ENCODE peak calls at places on chromosomes 11 and 22, in four cellular contexts. H, B, A and Q are unnamed samples.

GRCh38 chr11:25838918-25839611 is 492.9 kb upstream of the ANO3 start:
- DNase-seq in H (no peak), B (no peak), A (no peak), Q (no peak)

GRCh38 chr22:20526628-20527355 is 19.4 kb downstream of the MED15 start:
- DNase-seq in H (no peak), B (no peak), A (peak), Q (no peak)

GRCh38 chr11:107526197-107526596 is 39.3 kb downstream of the ALKBH8 start:
- DNase-seq in H (no peak), B (no peak), A (no peak), Q (no peak)

GRCh38 chr11:113705871-113706654 is at the start of gene TMPRSS5:
- DNase-seq in H (no peak), B (peak), A (no peak), Q (no peak)

GRCh38 chr11:100777118-100777517 is 90.0 kb downstream of the ARHGAP42 start:
- DNase-seq in H (no peak), B (peak), A (no peak), Q (no peak)

GRCh38 chr11:107598225-107599139 is 7.5 kb downstream of the ELMOD1 start:
- DNase-seq in H (no peak), B (no peak), A (no peak), Q (peak)

GRCh38 chr11:132332521-132332920 is 962.1 kb downstream of the NTM start:
- DNase-seq in H (no peak), B (no peak), A (no peak), Q (peak)

GRCh38 chr22:46881373-46882118 is 119.1 kb downstream of the TBC1D22A start:
- DNase-seq in H (no peak), B (no peak), A (no peak), Q (no peak)

GRCh38 chr11:34926101-34926830 is 9.8 kb downstream of the PDHX start:
- DNase-seq in H (no peak), B (peak), A (no peak), Q (no peak)

GRCh38 chr22:29071261-29072045 is 1.4 kb upstream of the KREMEN1 start:
- DNase-seq in H (no peak), B (peak), A (no peak), Q (peak)

GRCh38 chr11:11510939-11511338 is 110.9 kb downstream of the GALNT18 start:
- DNase-seq in H (no peak), B (no peak), A (no peak), Q (no peak)

GRCh38 chr22:23215294-23216204 is 35.2 kb downstream of the BCR start:
- DNase-seq in H (no peak), B (no peak), A (peak), Q (no peak)

GRCh38 chr11:46105134-46105628 is 16.1 kb downstream of the PHF21A start:
- DNase-seq in H (no peak), B (no peak), A (no peak), Q (no peak)

GRCh38 chr11:11010624-11011127 is 152.8 kb upstream of the ZBED5 start:
- DNase-seq in H (no peak), B (peak), A (no peak), Q (peak)

DNA sequence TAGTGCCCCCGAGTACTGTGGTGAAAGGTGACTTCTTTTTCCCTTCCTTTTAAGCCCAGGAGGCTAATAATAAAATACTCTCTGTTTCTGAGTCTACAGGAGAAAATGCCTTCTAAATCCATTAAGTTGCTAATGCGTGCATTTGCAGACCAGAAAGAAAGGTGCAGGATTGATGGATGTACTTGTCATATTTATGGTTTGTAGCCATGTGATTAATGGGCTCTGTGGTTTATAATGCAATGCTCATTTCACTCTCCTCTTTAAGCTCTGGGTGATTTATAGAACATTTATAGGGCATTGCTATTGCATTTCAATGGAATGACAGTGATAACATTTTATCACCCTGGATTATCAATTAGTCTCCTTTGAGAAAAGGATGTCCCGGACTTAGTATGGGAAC is 82.9 kb upstream of the HMGXB4 start:
- DNase-seq in H (no peak), B (no peak), A (no peak), Q (no peak)
- TF ChIP-seq TCF7 in H (no peak), B (no peak), A (no peak), Q (no peak)

GRCh38 chr22:27097933-27098332 is 440.5 kb downstream of the MIAT start:
- DNase-seq in H (no peak), B (no peak), A (no peak), Q (no peak)

GRCh38 chr22:27101288-27101687 is 443.9 kb downstream of the MIAT start:
- DNase-seq in H (no peak), B (no peak), A (no peak), Q (no peak)

GRCh38 chr22:27099896-27100295 is 442.5 kb downstream of the MIAT start:
- DNase-seq in H (no peak), B (no peak), A (no peak), Q (peak)

GRCh38 chr22:27100789-27101188 is 443.4 kb downstream of the MIAT start:
- DNase-seq in H (no peak), B (no peak), A (no peak), Q (peak)

DNA sequence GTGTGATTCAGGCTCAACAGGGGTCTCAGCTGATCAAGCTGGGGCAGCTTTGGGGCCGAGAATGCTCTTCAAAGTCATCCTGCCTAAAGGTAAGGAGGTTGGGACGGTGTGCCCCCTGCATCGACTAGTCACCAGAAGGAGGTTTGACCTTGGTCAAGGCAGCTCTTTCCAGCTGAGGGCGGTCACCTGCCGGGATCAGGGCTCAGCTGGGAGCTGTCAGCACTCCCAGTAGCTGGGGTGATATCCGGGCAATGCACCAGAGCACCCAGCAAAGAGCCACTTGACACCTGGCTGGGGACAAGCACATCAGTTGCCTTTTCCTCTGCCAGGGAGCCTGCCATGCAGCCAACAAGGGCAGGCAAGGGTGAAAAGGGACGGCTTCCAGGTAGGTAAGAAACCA is 442.9 kb downstream of the MIAT start:
- DNase-seq in H (no peak), B (no peak), A (no peak), Q (no peak)
- TF ChIP-seq TCF7 in H (no peak), B (no peak), A (no peak), Q (no peak)

DNA sequence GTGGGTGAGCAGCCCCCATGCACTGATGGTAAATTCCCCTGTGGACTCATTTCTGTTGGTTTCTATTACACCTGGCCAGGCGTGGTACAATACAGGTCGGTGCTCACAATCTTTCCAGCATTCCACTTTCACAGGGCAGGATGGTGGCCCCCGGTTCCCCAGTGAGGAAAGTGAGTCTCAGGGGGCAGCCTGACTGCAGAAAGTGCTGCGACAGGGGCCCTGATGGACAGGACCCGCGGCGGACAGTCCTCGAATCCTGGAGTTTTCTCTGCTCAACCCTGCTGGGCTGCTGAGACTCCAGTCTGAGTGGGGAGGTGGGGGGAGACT is 3.1 kb upstream of the PGGHG start:
- DNase-seq in H (no peak), B (no peak), A (no peak), Q (no peak)
- TF ChIP-seq TCF7 in H (no peak), B (no peak), A (no peak), Q (no peak)

GRCh38 chr11:65059523-65059922 is 1.2 kb upstream of the NAALADL1 start:
- DNase-seq in H (no peak), B (no peak), A (no peak), Q (no peak)

GRCh38 chr11:65058419-65059054 is at the start of gene NAALADL1:
- DNase-seq in H (no peak), B (peak), A (no peak), Q (no peak)

GRCh38 chr11:65059959-65060824 is 1.8 kb upstream of the NAALADL1 start:
- DNase-seq in H (no peak), B (no peak), A (peak), Q (no peak)

GRCh38 chr11:65063532-65063931 is 5.2 kb upstream of the NAALADL1 start:
- DNase-seq in H (no peak), B (no peak), A (no peak), Q (no peak)

DNA sequence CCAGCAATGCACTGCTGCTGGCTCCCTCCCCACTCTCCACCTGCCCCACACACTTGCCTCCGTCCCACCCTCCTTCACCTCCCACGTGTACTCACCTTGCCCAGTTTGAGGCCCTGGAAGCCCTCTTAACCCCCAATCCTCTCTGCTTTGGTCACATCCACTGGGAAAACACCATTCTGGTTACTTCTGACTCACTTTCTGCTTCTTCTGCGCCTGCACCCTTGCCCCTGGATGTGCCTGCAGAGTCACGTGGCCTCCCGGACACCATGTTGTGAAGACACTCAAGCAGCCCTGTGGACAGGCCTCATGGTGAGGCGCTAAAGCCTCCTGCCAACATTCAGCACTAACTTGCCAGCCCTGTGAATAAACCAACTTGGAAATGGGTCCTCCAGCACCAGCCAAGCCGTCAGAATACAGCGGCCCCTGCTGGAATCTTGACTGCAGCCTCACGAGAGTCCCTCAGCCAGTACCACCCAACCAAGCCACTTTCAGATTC is 2.6 kb upstream of the NAALADL1 start:
- DNase-seq in H (no peak), B (peak), A (no peak), Q (peak)
- TF ChIP-seq TCF7 in H (no peak), B (no peak), A (no peak), Q (no peak)

DNA sequence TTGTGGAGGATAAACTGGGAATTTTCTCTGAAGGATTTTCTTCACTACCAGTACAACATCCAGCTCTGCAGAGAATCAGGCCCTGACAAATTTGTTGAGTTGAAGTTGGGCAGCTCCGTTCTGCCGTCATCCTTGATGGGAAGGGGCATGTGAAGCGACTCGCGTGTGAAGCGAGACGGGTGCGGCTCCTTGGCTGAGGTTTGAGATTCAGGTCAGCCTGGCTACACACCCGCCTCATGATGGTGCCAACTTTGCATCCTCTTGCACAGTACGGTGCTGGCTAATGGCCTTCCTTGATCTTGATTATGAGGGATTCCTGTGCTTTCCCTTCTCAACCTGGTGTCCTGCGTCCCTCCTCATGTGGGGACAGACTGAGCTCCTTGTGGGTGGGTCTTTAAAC is 19.7 kb upstream of the CDC42EP2 start:
- DNase-seq in H (no peak), B (no peak), A (no peak), Q (no peak)
- TF ChIP-seq TCF7 in H (no peak), B (no peak), A (no peak), Q (no peak)

DNA sequence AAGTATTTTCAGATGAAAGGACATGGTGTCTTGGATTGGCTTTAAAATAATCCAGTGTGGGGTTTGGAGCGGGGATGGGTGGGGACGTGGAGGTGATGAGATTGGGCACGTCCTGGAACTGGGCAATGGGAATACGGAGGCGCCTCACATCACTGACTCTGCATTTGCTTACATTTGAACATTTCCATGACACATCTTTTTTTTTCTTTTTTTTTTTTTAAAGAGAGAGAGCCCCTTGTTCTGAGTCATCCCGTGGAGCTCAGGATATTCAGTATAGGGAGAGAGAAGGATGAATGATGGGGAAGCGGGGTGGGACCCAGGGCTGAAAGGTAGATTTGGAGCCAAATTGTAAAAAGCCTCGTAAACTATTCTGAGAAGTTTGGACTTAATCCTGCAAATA is 142.7 kb downstream of the FBXO7 start:
- DNase-seq in H (no peak), B (no peak), A (no peak), Q (no peak)
- TF ChIP-seq TCF7 in H (no peak), B (no peak), A (no peak), Q (no peak)

GRCh38 chr22:32852346-32853251 is 51.1 kb downstream of the TIMP3 start:
- DNase-seq in H (no peak), B (no peak), A (no peak), Q (no peak)
- TF ChIP-seq TCF7 in H (no peak), B (no peak), A (no peak), Q (no peak)

GRCh38 chr11:1843796-1844195 is 5.0 kb downstream of the TNNI2 start:
- DNase-seq in H (no peak), B (no peak), A (no peak), Q (no peak)

GRCh38 chr11:1840780-1841480 is 2.1 kb downstream of the TNNI2 start:
- DNase-seq in H (no peak), B (no peak), A (peak), Q (no peak)

GRCh38 chr11:1841511-1842148 is 2.8 kb downstream of the TNNI2 start:
- DNase-seq in H (no peak), B (no peak), A (no peak), Q (no peak)

GRCh38 chr11:1843098-1843473 is 4.3 kb downstream of the TNNI2 start:
- DNase-seq in H (no peak), B (no peak), A (no peak), Q (no peak)

GRCh38 chr11:1842149-1843097 is 3.6 kb downstream of the TNNI2 start:
- DNase-seq in H (no peak), B (peak), A (peak), Q (no peak)
- TF ChIP-seq TCF7 in H (no peak), B (peak), A (no peak), Q (no peak)

GRCh38 chr22:37747715-37748100 is 50.9 kb downstream of the TRIOBP start:
- DNase-seq in H (no peak), B (no peak), A (no peak), Q (no peak)
- TF ChIP-seq TCF7 in H (no peak), B (no peak), A (no peak), Q (no peak)